ENCODE peak calls at places on chromosomes 13 and 19, in six cellular contexts. X is body of pancreas, F is tibial nerve, S is ovary, P is right lobe of liver, K is stomach. V is an unnamed sample.

GRCh38 chr19:35038623-35039512 is 2.7 kb upstream of the HPN start:
- DNase-seq in F (no peak), S (no peak), X (no peak), K (no peak), P (no peak), V (no peak)

GRCh38 chr13:76286178-76286577 is 600.0 kb downstream of the KCTD12 start:
- DNase-seq in K (no peak), F (no peak), S (no peak), P (no peak), X (no peak), V (no peak)

GRCh38 chr13:25286969-25287961 is at the start of gene MTMR6:
- DNase-seq in X (peak; percentile 91), P (peak; percentile 93), S (peak; percentile 92), F (peak; percentile 78), K (peak; percentile 92), V (peak; percentile 93)

GRCh38 chr13:24680258-24680920 is at the start of gene ATP12A:
- DNase-seq in F (no peak), P (peak; percentile 33), X (peak; percentile 57), K (peak; percentile 35), S (no peak), V (no peak)

GRCh38 chr19:1064661-1065605 is 2.0 kb upstream of the ARHGAP45 start:
- DNase-seq in P (peak; percentile 78), S (no peak), F (no peak), X (peak; percentile 77), K (peak; percentile 81), V (peak; percentile 79)

GRCh38 chr19:1355974-1356865 is 27.5 kb upstream of the NDUFS7 start:
- DNase-seq in K (no peak), P (no peak), F (no peak), S (no peak), X (no peak), V (no peak)

GRCh38 chr13:39245688-39246087 is 207.4 kb downstream of the NHLRC3 start:
- DNase-seq in X (no peak), K (no peak), P (no peak), F (no peak), S (no peak), V (no peak)

GRCh38 chr13:95714142-95714832 is 37.3 kb downstream of the DNAJC3 start:
- DNase-seq in F (no peak), S (no peak), P (no peak), K (no peak), X (no peak), V (no peak)

GRCh38 chr19:45295873-45296272 is 26.8 kb downstream of the CKM start:
- DNase-seq in F (no peak), S (no peak), P (no peak), X (no peak), K (no peak), V (no peak)

GRCh38 chr19:51693819-51694218 is 689 bp downstream of the SPACA6 start:
- DNase-seq in K (no peak), S (no peak), X (no peak), F (no peak), P (no peak), V (no peak)

GRCh38 chr13:107124129-107124718 is 556.3 kb upstream of the ARGLU1 start:
- DNase-seq in X (no peak), K (no peak), S (no peak), F (no peak), P (no peak), V (no peak)

GRCh38 chr13:95535243-95535642 is 17.3 kb upstream of the CLDN10 start:
- DNase-seq in X (peak; percentile 33), P (no peak), K (no peak), S (no peak), F (no peak), V (no peak)

GRCh38 chr13:91154553-91154952 is 192.9 kb upstream of the MIR17HG start:
- DNase-seq in S (no peak), X (no peak), K (no peak), P (no peak), F (no peak), V (no peak)

GRCh38 chr13:25067054-25067453 is 28.9 kb upstream of the PABPC3 start:
- DNase-seq in S (no peak), K (no peak), F (no peak), P (no peak), X (no peak), V (no peak)

GRCh38 chr13:90830782-90831181 is 516.7 kb upstream of the MIR17HG start:
- DNase-seq in F (no peak), K (no peak), S (no peak), X (no peak), P (no peak), V (no peak)

GRCh38 chr19:3192684-3193083 is 7.0 kb downstream of the NCLN start:
- DNase-seq in S (peak; percentile 15), K (no peak), P (no peak), X (no peak), F (no peak), V (no peak)

GRCh38 chr19:30254214-30254613 is 118.0 kb upstream of the ZNF536 start:
- DNase-seq in S (no peak), X (no peak), F (no peak), K (no peak), P (no peak), V (no peak)

GRCh38 chr19:48842744-48843162 is 6.5 kb upstream of the HSD17B14 start:
- DNase-seq in S (peak; percentile 69), X (peak; percentile 49), P (no peak), K (no peak), F (no peak), V (no peak)

GRCh38 chr19:47414469-47414868 is 4.9 kb downstream of the MEIS3 start:
- DNase-seq in P (peak; percentile 46), X (peak; percentile 25), S (no peak), F (no peak), K (no peak), V (no peak)

GRCh38 chr19:7699422-7700127 is 2.4 kb downstream of the FCER2 start:
- DNase-seq in X (no peak), S (no peak), P (no peak), F (no peak), K (no peak), V (no peak)

GRCh38 chr19:1767464-1767933 is 14.2 kb downstream of the ONECUT3 start:
- DNase-seq in P (peak; percentile 47), X (peak; percentile 47), K (peak; percentile 51), F (no peak), S (peak; percentile 43), V (no peak)

GRCh38 chr13:84500016-84500415 is 617.7 kb upstream of the SLITRK1 start:
- DNase-seq in K (no peak), X (no peak), F (no peak), S (no peak), P (no peak), V (no peak)

GRCh38 chr13:41061914-41062837 is 867 bp downstream of the WBP4 start:
- DNase-seq in P (no peak), X (no peak), K (no peak), S (no peak), F (no peak), V (no peak)

GRCh38 chr13:94480672-94481145 is 1.2 kb upstream of the DCT start:
- DNase-seq in P (no peak), S (no peak), F (peak; percentile 19), K (no peak), X (no peak), V (peak; percentile 36)

GRCh38 chr19:14149509-14149994 is 13.2 kb upstream of the ASF1B start:
- DNase-seq in S (peak; percentile 76), P (peak; percentile 67), X (peak; percentile 26), F (peak; percentile 31), K (peak; percentile 51), V (peak; percentile 88)

GRCh38 chr19:39057615-39058014 is 25.3 kb upstream of the FBXO27 start:
- DNase-seq in P (no peak), S (no peak), K (no peak), X (no peak), F (no peak), V (no peak)

GRCh38 chr19:24060687-24061356 is 26.2 kb upstream of the ZNF254 start:
- DNase-seq in S (no peak), P (no peak), X (no peak), K (no peak), F (no peak), V (no peak)

GRCh38 chr13:29733069-29733700 is 117.2 kb downstream of the UBL3 start:
- DNase-seq in X (no peak), P (no peak), K (no peak), F (no peak), S (no peak), V (no peak)

GRCh38 chr13:100674363-100674847 is at the start of gene TMTC4:
- DNase-seq in X (no peak), F (no peak), K (no peak), P (no peak), S (no peak), V (no peak)
- H3K27ac ChIP-seq in X (peak within 1 kb of the TSS; percentile 92), F (peak within 1 kb of the TSS; percentile 90), K (peak within 1 kb of the TSS; percentile 98), P (peak within 1 kb of the TSS; percentile 78), S (peak within 1 kb of the TSS; percentile 93), V (peak within 1 kb of the TSS; percentile 84)

GRCh38 chr19:43545981-43546380 is 13.0 kb downstream of the ZNF575 start:
- DNase-seq in X (no peak), P (no peak), S (no peak), F (no peak), K (no peak), V (no peak)
- TF ChIP-seq CTCF in X (no peak), P (no peak), S (no peak), F (no peak), K (no peak), V (no peak)

GRCh38 chr13:75124415-75124814 is 357.6 kb downstream of the TBC1D4 start:
- DNase-seq in X (no peak), S (no peak), P (no peak), F (no peak), K (no peak), V (no peak)

GRCh38 chr13:75123428-75123827 is 358.5 kb downstream of the TBC1D4 start:
- DNase-seq in K (no peak), F (no peak), P (no peak), S (no peak), X (no peak), V (no peak)

GRCh38 chr13:75132800-75133695 is 348.9 kb downstream of the TBC1D4 start:
- DNase-seq in S (no peak), X (no peak), P (no peak), F (no peak), K (no peak), V (no peak)

DNA sequence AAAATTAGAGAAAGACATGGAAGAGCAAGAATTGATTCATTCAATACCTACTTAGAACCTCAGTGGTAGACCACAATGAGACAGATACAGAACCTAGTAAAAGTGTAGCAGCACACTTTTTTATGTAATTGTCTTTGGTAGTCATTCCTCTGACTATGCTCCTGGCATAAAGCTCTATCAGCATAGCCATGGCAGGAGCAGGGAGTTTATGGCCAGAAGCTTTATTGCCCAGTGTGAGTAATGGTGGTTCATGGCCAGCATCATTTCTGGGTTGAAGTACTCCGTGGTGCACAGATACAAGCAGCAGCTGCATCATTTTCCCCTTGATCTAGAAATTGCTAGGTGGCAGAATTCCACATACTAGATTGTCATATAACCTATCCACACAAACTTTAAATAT is 352.6 kb downstream of the TBC1D4 start:
- DNase-seq in S (no peak), K (no peak), X (no peak), P (no peak), F (no peak), V (no peak)
- TF ChIP-seq POLR2A in S (no peak), K (no peak), X (no peak), P (no peak), F (no peak), V (no peak)

DNA sequence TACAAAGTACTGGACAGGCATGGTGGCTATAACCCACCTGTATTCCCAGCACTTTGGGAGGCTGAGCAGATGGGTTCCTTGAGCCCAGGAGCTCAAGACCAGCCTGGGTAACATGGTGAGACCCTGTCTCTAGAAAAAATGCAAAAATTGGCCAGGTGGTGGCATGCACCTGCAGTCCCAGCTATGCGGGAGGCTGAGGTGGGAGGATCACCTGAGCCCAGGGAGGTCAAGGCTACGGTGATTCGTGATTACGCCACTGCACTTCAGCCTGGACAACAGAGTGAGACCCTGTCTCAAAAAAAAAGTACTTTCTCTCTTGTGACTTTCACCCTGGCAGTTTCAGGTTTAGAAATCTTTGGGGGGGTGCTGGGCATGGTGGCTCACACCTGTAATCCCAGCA is 11.2 kb upstream of the RAB8A start:
- DNase-seq in S (no peak), K (no peak), F (no peak), X (no peak), P (no peak), V (no peak)
- H3K27ac ChIP-seq in S (no peak overlapping the region), K (peak overlapping the region; percentile 39), F (no peak overlapping the region), X (no peak overlapping the region), P (no peak overlapping the region), V (no peak overlapping the region)

V was measured in heart left ventricle.